ENCODE peak calls at places on chromosomes 4 and X, in nine cellular contexts. W is GM23338, A is stomach, Z is transverse colon, L is sigmoid colon, U is spleen, P is SK-N-SH, S is breast epithelium, I is H1. E is an unnamed sample.

GRCh38 chr4:78578674-78579430 is 27.3 kb downstream of the ANXA3 start:
- DNase-seq in W (no peak), A (no peak), Z (no peak), L (no peak), U (no peak), P (no peak), S (no peak), I (no peak), E (no peak)

GRCh38 chr4:10917475-10918103 is 233.0 kb upstream of the CLNK start:
- DNase-seq in W (no peak), A (peak), Z (no peak), L (no peak), U (no peak), P (no peak), S (no peak), I (no peak), E (no peak)

GRCh38 chrX:46257451-46257879 is 287.8 kb downstream of the ZNF674 start:
- DNase-seq in W (no peak), A (no peak), Z (no peak), L (no peak), U (no peak), P (no peak), S (no peak), I (no peak), E (no peak)

GRCh38 chr4:184983660-184984356 is 34.5 kb upstream of the HELT start:
- DNase-seq in W (peak), A (peak), Z (peak), L (no peak), U (peak), P (peak), S (peak), I (peak), E (peak)

GRCh38 chrX:40410859-40411258 is 169.9 kb upstream of the ATP6AP2 start:
- DNase-seq in W (no peak), A (no peak), Z (no peak), L (no peak), U (no peak), P (no peak), S (no peak), I (no peak), E (no peak)

GRCh38 chr4:174170906-174171305 is 112.6 kb downstream of the FBXO8 start:
- DNase-seq in W (no peak), A (no peak), Z (no peak), L (no peak), U (no peak), P (no peak), S (no peak), I (no peak), E (no peak)

GRCh38 chrX:116292183-116292582 is 121.6 kb downstream of the AGTR2 start:
- DNase-seq in W (no peak), A (no peak), Z (no peak), L (no peak), U (no peak), P (no peak), S (no peak), I (no peak), E (no peak)

GRCh38 chrX:68681443-68681941 is 34.0 kb downstream of the STARD8 start:
- DNase-seq in W (no peak), A (no peak), Z (no peak), L (no peak), U (no peak), P (no peak), S (no peak), I (no peak), E (no peak)

GRCh38 chr4:61204353-61204752 is 4.2 kb downstream of the ADGRL3 start:
- DNase-seq in W (peak), A (no peak), Z (no peak), L (no peak), U (no peak), P (no peak), S (no peak), I (no peak), E (no peak)

GRCh38 chr4:3426465-3427133 is 15.2 kb upstream of the HGFAC start:
- DNase-seq in W (no peak), A (no peak), Z (no peak), L (no peak), U (no peak), P (no peak), S (no peak), I (no peak), E (peak)

GRCh38 chr4:145333786-145334185 is 147.9 kb upstream of the SMAD1 start:
- DNase-seq in W (no peak), A (no peak), Z (no peak), L (no peak), U (no peak), P (no peak), S (no peak), I (no peak), E (no peak)

GRCh38 chrX:39477031-39477430 is 620.7 kb downstream of the BCOR start:
- DNase-seq in W (no peak), A (no peak), Z (no peak), L (no peak), U (no peak), P (no peak), S (no peak), I (no peak), E (no peak)

GRCh38 chr4:126168484-126168883 is 853.7 kb downstream of the FAT4 start:
- DNase-seq in W (no peak), A (no peak), Z (no peak), L (no peak), U (no peak), P (no peak), S (no peak), I (no peak), E (no peak)

GRCh38 chr4:78293841-78294301 is 236.7 kb downstream of the FRAS1 start:
- DNase-seq in W (no peak), A (no peak), Z (no peak), L (no peak), U (no peak), P (no peak), S (no peak), I (no peak), E (no peak)

GRCh38 chrX:46628406-46629371 is 55.1 kb downstream of the CHST7 start:
- DNase-seq in W (no peak), A (no peak), Z (peak), L (peak), U (no peak), P (no peak), S (no peak), I (no peak), E (peak)

GRCh38 chr4:144714166-144714565 is 68.2 kb downstream of the HHIP start:
- DNase-seq in W (no peak), A (no peak), Z (no peak), L (no peak), U (no peak), P (no peak), S (no peak), I (no peak), E (no peak)

GRCh38 chrX:7254144-7254543 is 106.2 kb upstream of the PUDP start:
- DNase-seq in W (no peak), A (no peak), Z (no peak), L (no peak), U (no peak), P (no peak), S (no peak), I (no peak), E (no peak)

GRCh38 chr4:17027495-17027894 is 129.1 kb upstream of the LDB2 start:
- DNase-seq in W (no peak), A (no peak), Z (no peak), L (no peak), U (no peak), P (no peak), S (no peak), I (no peak), E (no peak)

GRCh38 chr4:78650106-78651021 is 98.8 kb downstream of the ANXA3 start:
- DNase-seq in W (no peak), A (no peak), Z (no peak), L (no peak), U (no peak), P (no peak), S (no peak), I (no peak), E (no peak)

GRCh38 chr4:1809754-1810502 is 16.8 kb downstream of the FGFR3 start:
- DNase-seq in W (peak), A (peak), Z (peak), L (peak), U (peak), P (peak), S (no peak), I (peak), E (peak)

GRCh38 chrX:154488336-154489075 is 1.9 kb downstream of the SLC10A3 start:
- DNase-seq in W (no peak), A (no peak), Z (no peak), L (no peak), U (peak), P (no peak), S (no peak), I (no peak), E (no peak)

GRCh38 chrX:68832101-68832416 is 3.2 kb downstream of the EFNB1 start:
- DNase-seq in W (peak), A (peak), Z (peak), L (peak), U (no peak), P (peak), S (no peak), I (peak), E (peak)

GRCh38 chrX:72243472-72243871 is 4.6 kb upstream of the ERCC6L start:
- DNase-seq in W (no peak), A (no peak), Z (no peak), L (no peak), U (no peak), P (no peak), S (no peak), I (no peak), E (no peak)

GRCh38 chr4:115515379-115516171 is 402.2 kb upstream of the NDST4 start:
- DNase-seq in W (no peak), A (no peak), Z (no peak), L (no peak), U (no peak), P (no peak), S (no peak), I (no peak), E (no peak)

GRCh38 chr4:148124512-148124911 is 317.7 kb downstream of the NR3C2 start:
- DNase-seq in W (peak), A (no peak), Z (no peak), L (no peak), U (no peak), P (no peak), S (no peak), I (no peak), E (no peak)

GRCh38 chr4:151472711-151473110 is 63.7 kb downstream of the FHIP1A start:
- DNase-seq in W (no peak), A (no peak), Z (no peak), L (no peak), U (no peak), P (no peak), S (no peak), I (no peak), E (no peak)

GRCh38 chrX:46873746-46874145 is 36.9 kb downstream of the RP2 start:
- DNase-seq in W (peak), A (no peak), Z (no peak), L (no peak), U (no peak), P (no peak), S (no peak), I (no peak), E (no peak)

GRCh38 chr4:3797831-3798500 is 31.8 kb downstream of the ADRA2C start:
- DNase-seq in W (no peak), A (no peak), Z (no peak), L (no peak), U (peak), P (no peak), S (no peak), I (no peak), E (no peak)

GRCh38 chr4:90515191-90515590 is 388.0 kb downstream of the CCSER1 start:
- DNase-seq in W (no peak), A (no peak), Z (no peak), L (no peak), U (no peak), P (no peak), S (no peak), I (no peak), E (no peak)

GRCh38 chrX:53049127-53049517 is 533 bp downstream of the GPR173 start:
- DNase-seq in W (peak), A (no peak), Z (no peak), L (no peak), U (no peak), P (no peak), S (no peak), I (no peak), E (no peak)

GRCh38 chrX:70196961-70197805 is 19.9 kb downstream of the DGAT2L6 start:
- DNase-seq in W (peak), A (peak), Z (peak), L (no peak), U (no peak), P (peak), S (no peak), I (peak), E (no peak)

GRCh38 chr4:188822698-188823097 is 683.5 kb downstream of the TRIML1 start:
- DNase-seq in W (peak), A (no peak), Z (no peak), L (no peak), U (no peak), P (no peak), S (no peak), I (peak), E (no peak)

GRCh38 chr4:74543983-74544382 is 99.0 kb downstream of the AREG start:
- DNase-seq in W (no peak), A (no peak), Z (no peak), L (no peak), U (no peak), P (no peak), S (no peak), I (no peak), E (no peak)

GRCh38 chrX:68934421-68934820 is 105.6 kb downstream of the EFNB1 start:
- DNase-seq in W (no peak), A (peak), Z (peak), L (peak), U (peak), P (no peak), S (no peak), I (no peak), E (no peak)

DNA sequence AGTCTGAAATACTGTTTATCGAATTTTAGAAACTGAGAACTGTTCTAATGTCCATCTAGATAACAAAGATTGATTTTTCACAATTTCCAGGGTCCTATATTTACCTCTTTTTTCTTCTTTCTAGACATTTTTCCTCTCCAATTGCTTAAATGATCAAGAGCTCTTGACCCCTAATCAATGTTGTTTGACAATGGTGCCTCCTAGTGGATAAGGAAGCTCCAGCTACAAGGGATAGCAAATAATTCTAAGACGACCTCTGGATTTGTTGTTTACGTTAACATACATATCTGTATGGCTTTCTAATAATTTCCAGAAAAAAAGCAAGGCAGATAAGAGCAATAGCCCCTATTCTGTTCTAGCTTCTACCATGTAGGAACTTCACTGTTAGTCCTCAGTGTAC is 35.8 kb downstream of the GPR82 start:
- DNase-seq in W (peak), A (no peak), Z (no peak), L (no peak), U (no peak), P (peak), S (no peak), I (no peak), E (no peak)
- TF ChIP-seq CTCF in W (peak), A (no peak), Z (peak), L (no peak), U (peak), P (peak), S (no peak), I (no peak), E (no peak)

DNA sequence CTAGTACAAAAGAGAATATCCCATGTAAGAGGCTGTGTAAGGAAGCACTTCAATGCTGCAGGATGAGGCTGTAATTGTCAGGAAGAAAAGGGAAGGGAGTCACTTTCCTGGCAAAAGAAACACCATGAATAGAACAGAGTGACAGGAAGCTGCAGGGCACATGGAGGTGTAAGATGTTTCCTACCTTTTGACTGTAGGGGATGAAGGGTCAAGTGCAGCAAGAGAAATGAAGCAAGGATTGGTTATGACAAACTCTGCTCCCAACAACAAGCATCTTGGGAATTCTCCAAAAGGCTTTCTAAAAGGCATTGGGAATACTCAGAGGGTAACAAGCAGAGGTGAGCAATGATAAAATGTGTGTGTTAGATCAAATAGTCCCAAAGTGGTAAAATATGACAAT is 74.3 kb upstream of the NPY2R start:
- DNase-seq in W (no peak), A (no peak), Z (no peak), L (no peak), U (no peak), P (no peak), S (no peak), I (no peak), E (no peak)
- TF ChIP-seq POLR2AphosphoS5 in W (no peak), A (no peak), Z (no peak), L (no peak), U (no peak), P (no peak), S (no peak), I (no peak), E (no peak)

GRCh38 chrX:99857455-99857854 is 552.6 kb downstream of the PCDH19 start:
- DNase-seq in W (peak), A (no peak), Z (no peak), L (no peak), U (no peak), P (peak), S (no peak), I (no peak), E (no peak)
- TF ChIP-seq CTCF in W (peak), A (no peak), Z (no peak), L (no peak), U (no peak), P (peak), S (no peak), I (no peak), E (no peak)

DNA sequence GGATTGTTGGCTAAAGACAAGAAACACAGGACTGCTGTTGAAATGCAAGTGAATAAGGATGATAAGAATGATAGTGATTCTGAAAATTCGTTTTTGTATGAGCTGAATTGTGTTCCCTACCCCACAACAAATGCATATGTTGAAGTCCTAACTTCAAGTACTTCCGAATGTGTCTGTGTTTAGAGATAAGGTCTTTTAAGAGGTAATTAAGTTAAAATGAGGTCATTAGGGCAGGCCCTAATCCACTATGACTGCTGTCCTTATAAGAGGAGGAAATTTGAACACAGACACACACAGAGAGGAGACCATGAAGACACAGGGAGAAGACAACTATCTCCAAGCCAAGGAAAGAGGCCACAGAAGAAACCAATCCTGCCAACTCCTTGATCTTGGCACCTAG is 126.6 kb upstream of the ACSL4 start:
- DNase-seq in W (no peak), A (no peak), Z (no peak), L (no peak), U (no peak), P (no peak), S (no peak), I (no peak), E (no peak)
- TF ChIP-seq POLR2AphosphoS5 in W (no peak), A (no peak), Z (no peak), L (no peak), U (no peak), P (no peak), S (no peak), I (no peak), E (no peak)